ENCODE peak calls at places on chromosomes 3 and 15, in five cellular contexts. X, F, K, M and O are unnamed samples.

GRCh38 chr3:106765342-106765741 is 611.9 kb upstream of the CCDC54 start:
- DNase-seq in K (no peak), F (no peak), M (no peak), X (peak), O (peak)

GRCh38 chr15:101242160-101242998 is 9.5 kb downstream of the CHSY1 start:
- DNase-seq in X (peak), K (no peak), M (no peak), F (peak), O (peak)

GRCh38 chr3:40920041-40920440 is 279.3 kb upstream of the CTNNB1 start:
- DNase-seq in F (no peak), M (no peak), X (no peak), K (no peak), O (peak)

GRCh38 chr15:52094811-52095584 is 17.6 kb downstream of the BCL2L10 start:
- DNase-seq in K (no peak), X (no peak), M (no peak), F (peak), O (no peak)

GRCh38 chr3:16357191-16357590 is 92.2 kb downstream of the OXNAD1 start:
- DNase-seq in F (no peak), K (no peak), M (no peak), X (peak), O (no peak)

GRCh38 chr15:68326711-68327412 is 49.3 kb downstream of the FEM1B start:
- DNase-seq in M (no peak), F (no peak), K (no peak), X (no peak), O (no peak)

GRCh38 chr3:4766716-4767499 is 212.3 kb upstream of the BHLHE40 start:
- DNase-seq in X (no peak), F (no peak), M (no peak), K (no peak), O (no peak)

GRCh38 chr15:72195101-72195511 is 2.5 kb downstream of the GRAMD2A start:
- DNase-seq in F (no peak), M (no peak), X (no peak), K (no peak), O (peak)